ENCODE peak calls at places on chromosomes 12 and 14, in seven cellular contexts. Z is testis, P is right lobe of liver, C is Calu3, N is WERI-Rb-1, L is spleen, I is heart right ventricle. U is an unnamed sample.

GRCh38 chr12:51393676-51394545 is 2.7 kb upstream of the GALNT6 start:
- DNase-seq in I (peak; percentile 20), P (peak; percentile 33), Z (peak; percentile 22), N (no peak), C (no peak), L (no peak), U (no peak)

GRCh38 chr14:93246534-93246933 is 39.5 kb downstream of the UBR7 start:
- DNase-seq in P (no peak), Z (no peak), I (no peak), N (no peak), L (no peak), C (no peak), U (no peak)

GRCh38 chr14:50308363-50308762 is 3.7 kb downstream of the L2HGDH start:
- DNase-seq in N (no peak), C (no peak), L (no peak), Z (no peak), P (no peak), I (no peak), U (no peak)

GRCh38 chr14:69573841-69574265 is 818 bp downstream of the CCDC177 start:
- DNase-seq in I (no peak), P (no peak), L (no peak), C (no peak), Z (no peak), N (peak; percentile 86), U (no peak)

GRCh38 chr12:119649202-119649808 is 18.6 kb upstream of the PRKAB1 start:
- DNase-seq in N (no peak), C (no peak), L (no peak), Z (no peak), P (no peak), I (no peak), U (no peak)

GRCh38 chr14:71400821-71401447 is 493.7 kb downstream of the PCNX1 start:
- DNase-seq in Z (no peak), I (no peak), N (no peak), L (no peak), C (no peak), P (no peak), U (no peak)

GRCh38 chr12:19220205-19220604 is 90.7 kb downstream of the PLEKHA5 start:
- DNase-seq in P (no peak), C (no peak), L (no peak), Z (no peak), N (no peak), I (no peak), U (no peak)

GRCh38 chr14:71021347-71022014 is 114.2 kb downstream of the PCNX1 start:
- DNase-seq in L (no peak), Z (no peak), P (no peak), N (no peak), I (no peak), C (no peak), U (no peak)

GRCh38 chr12:24455811-24456210 is 493.1 kb downstream of the BCAT1 start:
- DNase-seq in Z (no peak), C (no peak), P (no peak), N (peak; percentile 8), I (no peak), L (no peak), U (no peak)

GRCh38 chr14:77646907-77647306 is 30.5 kb upstream of the SPTLC2 start:
- DNase-seq in C (no peak), P (no peak), I (no peak), N (no peak), Z (no peak), L (no peak), U (no peak)

GRCh38 chr12:1880153-1880845 is 38.2 kb downstream of the CACNA2D4 start:
- DNase-seq in L (no peak), N (no peak), C (no peak), I (no peak), P (peak; percentile 25), Z (no peak), U (no peak)

GRCh38 chr12:109753054-109753401 is 39.4 kb downstream of the FAM222A start:
- DNase-seq in I (no peak), C (no peak), N (no peak), Z (no peak), P (peak; percentile 36), L (peak; percentile 62), U (peak; percentile 35)

GRCh38 chr12:103657331-103657730 is 70.3 kb downstream of the STAB2 start:
- DNase-seq in P (no peak), Z (no peak), I (no peak), N (no peak), C (no peak), L (no peak), U (no peak)

GRCh38 chr14:75257241-75257640 is 21.4 kb upstream of the FOS start:
- DNase-seq in P (no peak), L (no peak), C (no peak), Z (no peak), N (no peak), I (no peak), U (no peak)

GRCh38 chr12:91928501-91928900 is 217.1 kb downstream of the BTG1 start:
- DNase-seq in P (no peak), N (no peak), Z (no peak), L (no peak), I (no peak), C (no peak), U (no peak)

GRCh38 chr14:65471038-65471878 is 58.7 kb downstream of the FUT8 start:
- DNase-seq in I (no peak), L (no peak), C (no peak), N (no peak), P (no peak), Z (no peak), U (no peak)

DNA sequence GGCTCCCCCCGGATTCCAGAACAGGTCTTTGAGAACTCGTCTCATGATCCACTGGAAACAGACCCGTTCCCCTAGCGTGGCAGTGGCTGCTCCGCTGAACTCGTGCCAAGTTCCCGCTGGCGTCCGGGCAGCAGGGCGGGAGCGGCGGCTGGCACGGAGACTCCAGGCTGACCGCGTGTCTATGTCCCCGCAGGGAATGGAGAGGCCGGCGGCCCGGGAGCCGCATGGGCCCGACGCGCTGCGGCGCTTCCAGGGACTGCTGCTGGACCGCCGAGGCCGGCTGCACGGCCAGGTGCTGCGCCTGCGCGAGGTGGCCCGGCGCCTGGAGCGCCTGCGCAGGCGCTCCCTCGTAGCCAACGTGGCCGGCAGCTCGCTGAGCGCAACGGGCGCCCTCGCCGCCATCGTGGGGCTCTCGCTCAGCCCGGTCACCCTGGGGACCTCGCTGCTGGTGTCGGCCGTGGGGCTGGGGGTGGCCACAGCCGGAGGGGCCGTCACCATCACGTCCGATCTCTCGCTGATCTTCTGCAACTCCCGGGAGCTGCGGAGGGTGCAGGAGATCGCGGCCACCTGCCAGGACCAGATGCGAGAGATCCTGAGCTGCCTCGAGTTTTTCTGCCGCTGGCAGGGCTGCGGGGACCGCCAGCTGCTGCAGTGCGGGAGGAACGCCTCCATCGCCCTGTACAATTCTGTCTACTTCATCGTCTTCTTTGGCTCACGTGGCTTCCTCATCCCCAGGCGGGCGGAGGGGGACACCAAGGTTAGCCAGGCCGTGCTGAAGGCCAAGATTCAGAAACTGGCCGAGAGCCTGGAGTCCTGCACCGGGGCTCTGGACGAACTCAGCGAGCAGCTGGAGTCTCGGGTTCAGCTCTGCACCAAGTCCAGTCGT is 1.5 kb downstream of the APOLD1 start:
- DNase-seq in N (peak; percentile 58), I (peak; percentile 90), L (peak; percentile 95), C (peak; percentile 81), P (peak; percentile 83), Z (peak; percentile 90), U (peak; percentile 87)
- TF ChIP-seq CTCF in N (no peak), I (peak; percentile 17), L (no peak), C (no peak), P (no peak), Z (no peak), U (peak; percentile 35)

DNA sequence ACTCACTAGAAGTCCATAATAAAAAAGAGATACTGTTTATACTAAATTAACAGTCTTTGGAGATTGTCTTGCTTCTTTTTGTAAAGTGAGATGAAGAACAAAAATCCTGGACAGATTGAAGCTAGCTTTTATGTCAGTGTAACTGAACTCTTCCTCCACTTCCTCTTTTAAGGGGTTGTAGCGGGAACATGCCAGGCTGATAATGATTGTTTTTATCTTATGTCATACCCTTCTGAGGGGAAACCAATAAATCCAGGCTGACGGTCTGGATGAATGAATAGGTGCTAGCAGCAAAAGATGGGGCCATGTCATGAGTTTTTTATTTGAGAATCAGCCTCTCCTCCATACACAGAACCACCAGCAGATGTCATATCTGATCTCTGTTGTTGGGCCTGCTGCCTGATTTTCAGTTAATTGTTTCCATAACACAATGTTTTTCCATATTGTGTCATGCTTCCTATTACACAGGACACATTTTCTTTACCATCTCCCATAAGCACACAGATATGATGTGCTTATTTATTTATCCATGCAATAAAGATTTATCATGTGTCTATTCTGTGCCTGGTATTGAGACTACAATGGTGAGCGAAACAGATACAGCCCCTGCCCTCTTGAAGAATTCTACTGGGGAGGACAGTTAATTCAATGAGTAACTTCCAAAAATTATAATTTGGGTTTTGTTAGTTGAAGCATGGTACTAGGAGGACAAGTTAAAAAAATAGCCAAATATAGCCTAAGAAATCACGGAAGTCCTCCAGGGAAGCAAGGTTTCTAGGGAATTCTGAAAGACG is 33.5 kb upstream of the CRY1 start:
- DNase-seq in C (no peak), Z (no peak), P (no peak), I (no peak), N (peak; percentile 20), L (no peak), U (no peak)
- TF ChIP-seq CTCF in C (no peak), Z (no peak), P (peak; percentile 17), I (no peak), N (peak; percentile 44), L (no peak), U (no peak)

GRCh38 chr12:12398026-12398859 is 41.4 kb downstream of the BORCS5 start:
- DNase-seq in Z (peak; percentile 47), L (no peak), I (peak; percentile 48), P (no peak), C (peak; percentile 77), N (no peak), U (no peak)
- TF ChIP-seq CTCF in Z (no peak), L (no peak), I (peak; percentile 35), P (no peak), C (no peak), N (peak; percentile 31), U (no peak)

DNA sequence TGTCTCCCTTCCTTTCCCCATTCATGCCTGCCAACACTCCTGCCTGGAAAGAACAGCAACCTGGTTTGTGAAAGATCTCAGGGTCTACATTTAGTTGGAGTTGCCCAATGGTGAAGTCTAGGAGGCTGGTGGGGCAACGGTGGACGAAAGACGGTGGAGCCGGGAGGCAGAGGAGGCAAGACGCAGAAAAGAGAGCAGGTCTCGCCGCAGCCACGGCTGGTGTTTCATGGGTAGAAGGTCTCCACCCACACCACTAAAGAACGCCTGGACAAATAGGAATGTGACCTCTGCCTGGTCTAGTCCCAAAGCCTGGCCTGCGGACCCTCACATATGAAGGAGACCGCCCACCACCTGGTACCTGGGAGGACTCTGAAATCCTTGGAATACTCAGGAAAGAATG is 185.6 kb downstream of the ALG10 start:
- DNase-seq in C (no peak), P (no peak), I (no peak), Z (no peak), L (no peak), N (no peak), U (no peak)
- TF ChIP-seq CTCF in C (no peak), P (no peak), I (no peak), Z (no peak), L (no peak), N (no peak), U (no peak)